ENCODE peak calls at places on chromosomes 16 and 17, in six cellular contexts. O is neural progenitor cell, D is Peyer's patch, S is suprapubic skin, C is ascending aorta, R is type B pancreatic cell. V is an unnamed sample.

GRCh38 chr16:35516971-35517370 is 2057.6 kb downstream of the TP53TG3F start:
- DNase-seq in O (no peak), D (no peak), S (no peak), C (no peak), R (no peak), V (no peak)

GRCh38 chr17:9241371-9241712 is 220.0 kb downstream of the NTN1 start:
- DNase-seq in O (no peak), D (no peak), S (no peak), C (peak; percentile 84), R (no peak), V (peak; percentile 75)

GRCh38 chr17:72122668-72123495 is 2.1 kb downstream of the SOX9 start:
- DNase-seq in O (peak; percentile 75), D (peak; percentile 54), S (peak; percentile 81), C (no peak), R (no peak), V (no peak)

GRCh38 chr17:73798111-73798748 is 154.0 kb upstream of the SDK2 start:
- DNase-seq in O (no peak), D (peak; percentile 68), S (no peak), C (peak; percentile 65), R (no peak), V (no peak)

GRCh38 chr17:8831234-8831849 is 32.2 kb upstream of the MFSD6L start:
- DNase-seq in O (no peak), D (no peak), S (peak; percentile 53), C (no peak), R (peak; percentile 34), V (peak; percentile 46)

GRCh38 chr16:57755726-57756423 is 20.3 kb downstream of the KATNB1 start:
- DNase-seq in O (no peak), D (no peak), S (no peak), C (no peak), R (no peak), V (no peak)

GRCh38 chr17:44719444-44719843 is 11.0 kb downstream of the DBF4B start:
- DNase-seq in O (no peak), D (no peak), S (no peak), C (no peak), R (no peak), V (no peak)

GRCh38 chr16:54106078-54106477 is 180.5 kb downstream of the IRX3 start:
- DNase-seq in O (no peak), D (no peak), S (no peak), C (no peak), R (no peak), V (no peak)

GRCh38 chr17:4444782-4445473 is 11.2 kb downstream of the SPNS3 start:
- DNase-seq in O (no peak), D (peak; percentile 88), S (no peak), C (peak; percentile 67), R (no peak), V (peak; percentile 59)

GRCh38 chr16:73191111-73192046 is 143.5 kb upstream of the ZFHX3 start:
- DNase-seq in O (no peak), D (no peak), S (no peak), C (no peak), R (no peak), V (no peak)

GRCh38 chr16:67327774-67328173 is 1.2 kb downstream of the LRRC36 start:
- DNase-seq in O (no peak), D (no peak), S (no peak), C (no peak), R (no peak), V (no peak)
- TF ChIP-seq CTCF in O (no peak), D (no peak), S (no peak), C (no peak), R (no peak), V (no peak)

DNA sequence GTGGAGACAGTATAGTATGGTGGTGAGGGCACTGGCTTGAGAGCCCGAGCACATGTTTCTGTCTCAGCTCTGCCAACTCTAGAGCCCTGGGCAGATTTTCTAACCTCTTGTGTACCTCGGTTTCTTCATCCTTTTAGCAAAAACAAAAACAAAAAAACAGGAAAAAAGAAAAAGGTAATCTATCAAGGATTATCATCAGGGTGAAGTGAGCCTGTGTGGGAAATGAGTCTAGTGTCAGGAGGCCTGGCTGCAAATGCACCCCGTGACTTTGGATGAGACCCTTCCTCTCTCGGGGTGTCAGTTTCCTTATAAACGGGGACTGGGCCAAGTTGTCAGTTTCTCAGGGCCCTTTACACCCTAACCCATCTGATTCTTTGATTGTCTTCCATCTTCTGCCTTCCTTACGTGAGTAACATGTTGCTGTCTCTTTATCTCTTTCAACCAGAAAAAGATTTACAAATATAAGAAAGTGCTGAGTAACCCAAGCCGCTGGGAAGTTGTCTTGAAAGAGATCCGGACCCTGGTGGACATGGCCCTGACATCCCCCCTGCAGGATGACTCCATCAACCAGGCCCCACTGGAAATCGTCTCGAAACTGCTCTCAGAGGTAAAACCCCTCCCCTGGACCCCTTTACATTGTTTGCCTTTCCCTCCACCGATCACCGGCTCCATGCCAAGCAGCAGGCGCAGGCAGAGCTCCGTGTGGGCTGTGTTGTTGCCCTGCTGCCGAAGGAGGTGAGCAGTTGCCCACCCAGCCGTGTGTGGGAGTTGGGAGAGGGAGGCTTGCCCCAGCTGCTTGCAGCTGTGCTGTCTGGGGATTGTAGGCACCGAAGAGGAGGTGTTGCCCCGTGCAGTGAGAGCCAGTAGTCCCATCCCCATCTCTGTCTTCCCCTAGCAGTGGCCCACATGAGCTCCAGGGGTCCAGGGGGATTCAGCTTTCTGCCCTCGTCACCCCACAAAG is 127.1 kb upstream of the PLCG2 start:
- DNase-seq in O (peak; percentile 44), D (no peak), S (no peak), C (no peak), R (no peak), V (no peak)
- TF ChIP-seq CTCF in O (no peak), D (no peak), S (no peak), C (no peak), R (no peak), V (no peak)

DNA sequence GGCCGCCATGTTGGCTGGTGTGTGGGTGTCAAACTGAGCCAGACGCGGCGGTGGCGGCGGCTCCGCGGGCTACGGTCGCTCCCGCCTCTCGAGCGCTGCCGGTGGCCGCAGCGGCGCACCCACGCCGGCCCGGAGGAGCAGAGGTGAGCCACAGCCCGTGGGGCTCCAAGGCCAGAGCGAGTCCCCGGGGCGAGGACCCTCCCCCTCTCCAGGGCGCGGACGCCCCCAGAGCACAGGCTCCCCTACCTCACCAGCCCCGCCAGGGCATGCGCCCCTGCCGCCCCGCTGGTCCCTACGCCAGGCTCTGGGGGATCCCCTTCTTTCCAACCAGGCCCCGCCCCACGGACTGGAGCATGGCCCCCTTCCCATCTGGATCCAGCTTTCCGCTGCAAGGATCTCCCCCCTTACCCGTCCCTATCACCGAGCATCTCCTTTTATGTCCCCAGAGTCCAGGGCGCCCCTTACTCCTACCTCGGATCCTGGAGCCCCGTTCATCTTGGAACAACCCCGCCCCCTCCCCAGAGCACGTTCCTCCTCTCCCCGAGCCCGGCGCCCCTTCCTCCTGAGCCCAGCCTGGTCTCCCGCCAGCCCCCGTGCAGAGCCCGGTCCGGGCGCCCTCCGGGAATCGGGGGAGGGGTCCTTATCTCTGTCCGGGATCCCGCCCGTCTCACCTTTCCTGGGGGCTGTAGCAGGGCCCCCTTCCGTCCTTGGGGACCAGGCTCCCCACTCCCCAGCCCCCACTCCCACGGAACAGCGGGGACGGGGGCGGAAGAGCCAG is 412 bp downstream of the EPN2 start:
- DNase-seq in O (peak; percentile 72), D (peak; percentile 66), S (peak; percentile 79), C (no peak), R (no peak), V (no peak)
- TF ChIP-seq CTCF in O (peak; percentile 31), D (peak; percentile 30), S (peak; percentile 4), C (no peak), R (peak; percentile 26), V (no peak)

DNA sequence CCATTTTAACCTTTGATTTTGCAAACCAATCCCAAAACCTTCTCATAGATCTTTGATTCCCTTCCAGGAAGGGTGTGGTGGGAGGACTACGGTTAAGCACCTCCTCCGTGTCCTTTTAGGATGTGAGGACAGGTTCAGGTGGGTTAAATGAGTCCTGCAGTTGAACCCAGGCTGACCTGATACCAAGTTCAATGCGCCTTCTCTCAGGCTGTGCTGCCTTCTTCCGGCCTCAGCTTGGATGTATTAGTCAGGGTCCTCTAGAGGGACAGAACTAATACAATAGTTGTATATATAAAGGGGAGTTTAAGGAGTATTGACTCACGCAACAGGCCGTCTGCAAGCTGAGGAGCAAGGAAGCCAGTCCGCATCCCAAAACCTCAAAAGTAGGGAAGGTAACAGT is 10.5 kb upstream of the CSF3 start:
- DNase-seq in O (no peak), D (no peak), S (no peak), C (no peak), R (no peak), V (no peak)
- TF ChIP-seq CTCF in O (no peak), D (no peak), S (no peak), C (no peak), R (no peak), V (no peak)

DNA sequence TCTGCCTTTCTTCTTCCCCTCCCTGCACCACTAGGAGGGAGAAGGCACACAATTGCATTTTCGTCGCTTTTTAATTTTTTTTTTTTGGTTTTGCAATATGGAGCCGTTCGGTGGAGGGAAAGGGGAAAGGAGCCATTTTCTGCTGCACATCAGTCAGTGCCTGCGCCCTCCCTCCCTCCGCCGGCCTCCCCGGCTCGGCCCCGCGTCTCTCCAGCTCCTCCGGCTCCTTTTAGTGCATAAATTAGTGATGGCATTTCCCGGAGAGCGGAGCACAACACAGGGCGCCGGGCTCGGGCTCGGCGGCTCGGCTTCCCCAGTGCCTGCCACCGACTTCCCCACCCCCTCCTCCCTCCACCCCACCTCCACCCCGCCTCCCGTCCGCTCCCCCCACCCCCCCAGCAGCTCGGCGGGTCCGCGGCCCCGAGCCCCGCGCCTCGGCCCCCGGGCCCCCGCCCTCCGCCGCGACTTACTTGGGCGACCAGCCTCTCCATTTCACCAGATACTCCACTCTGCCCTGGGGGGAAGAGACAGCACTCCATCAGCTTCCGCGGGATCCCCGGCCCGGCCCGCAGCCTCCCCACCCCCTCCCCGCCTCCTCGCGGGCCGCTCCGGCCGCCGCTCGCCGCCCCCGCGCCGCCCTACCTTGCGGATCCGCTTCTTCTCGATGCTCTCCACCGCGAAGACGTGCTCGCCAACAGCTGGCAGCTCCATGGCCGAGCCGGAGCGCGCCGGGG is 532 bp downstream of the CBX4 start:
- DNase-seq in O (peak; percentile 87), D (peak; percentile 75), S (no peak), C (no peak), R (no peak), V (no peak)
- TF ChIP-seq CTCF in O (no peak), D (no peak), S (no peak), C (no peak), R (peak; percentile 29), V (no peak)

GRCh38 chr17:61000911-61001310 is 323.3 kb downstream of the BCAS3 start:
- DNase-seq in O (peak; percentile 45), D (no peak), S (no peak), C (no peak), R (no peak), V (no peak)
- TF ChIP-seq CTCF in O (peak; percentile 47), D (peak; percentile 29), S (no peak), C (no peak), R (peak; percentile 63), V (no peak)